ENCODE peak calls at places on chromosomes 4 and X, in six cellular contexts. One of them, this sample, is unnamed.

GRCh38 chr4:119337010-119337409 is 15.1 kb upstream of the FABP2 start:
- DNase-seq in H1: no peak
- DNase-seq in GM12892: no peak
- DNase-seq in GM12878: no peak
- DNase-seq in K562: no peak
- DNase-seq in SK-N-SH: no peak
- DNase-seq in this sample: no peak

GRCh38 chr4:133493776-133494175 is 344.7 kb downstream of the PCDH10 start:
- DNase-seq in GM12878: no peak
- DNase-seq in K562: no peak
- DNase-seq in GM12892: no peak
- DNase-seq in H1: no peak
- DNase-seq in SK-N-SH: no peak
- DNase-seq in this sample: no peak

GRCh38 chrX:51893931-51894696 is 691 bp downstream of the MAGED1 start:
- DNase-seq in SK-N-SH: peak; percentile 52
- DNase-seq in GM12878: no peak
- DNase-seq in K562: no peak
- DNase-seq in GM12892: no peak
- DNase-seq in H1: peak; percentile 50
- DNase-seq in this sample: no peak

GRCh38 chr4:186765138-186765537 is 41.5 kb upstream of the FAT1 start:
- DNase-seq in GM12878: no peak
- DNase-seq in GM12892: no peak
- DNase-seq in H1: peak; percentile 48
- DNase-seq in K562: peak; percentile 77
- DNase-seq in SK-N-SH: no peak
- DNase-seq in this sample: no peak

GRCh38 chr4:1058198-1058996 is 47.0 kb downstream of the FGFRL1 start:
- DNase-seq in GM12878: no peak
- DNase-seq in SK-N-SH: no peak
- DNase-seq in GM12892: no peak
- DNase-seq in K562: no peak
- DNase-seq in H1: no peak
- DNase-seq in this sample: no peak

GRCh38 chrX:148536961-148537360 is 36.5 kb downstream of the AFF2 start:
- DNase-seq in K562: no peak
- DNase-seq in H1: no peak
- DNase-seq in GM12878: no peak
- DNase-seq in SK-N-SH: no peak
- DNase-seq in GM12892: no peak
- DNase-seq in this sample: no peak

GRCh38 chr4:30553721-30554120 is 166.4 kb upstream of the PCDH7 start:
- DNase-seq in SK-N-SH: no peak
- DNase-seq in H1: no peak
- DNase-seq in GM12892: no peak
- DNase-seq in K562: no peak
- DNase-seq in GM12878: no peak
- DNase-seq in this sample: no peak

GRCh38 chr4:128979934-128980333 is 113.4 kb downstream of the SCLT1 start:
- DNase-seq in GM12878: no peak
- DNase-seq in GM12892: no peak
- DNase-seq in K562: peak; percentile 24
- DNase-seq in H1: no peak
- DNase-seq in SK-N-SH: peak; percentile 15
- DNase-seq in this sample: no peak

GRCh38 chrX:115393271-115393670 is 103.8 kb downstream of the LUZP4 start:
- DNase-seq in K562: no peak
- DNase-seq in GM12892: no peak
- DNase-seq in H1: no peak
- DNase-seq in GM12878: no peak
- DNase-seq in SK-N-SH: no peak
- DNase-seq in this sample: no peak

GRCh38 chr4:181475781-181476180 is 767.4 kb upstream of the TENM3 start:
- DNase-seq in H1: peak; percentile 49
- DNase-seq in GM12878: no peak
- DNase-seq in K562: no peak
- DNase-seq in SK-N-SH: no peak
- DNase-seq in GM12892: no peak
- DNase-seq in this sample: no peak

GRCh38 chr4:519885-520595 is 21.0 kb downstream of the PIGG start:
- DNase-seq in K562: no peak
- DNase-seq in H1: no peak
- DNase-seq in GM12878: no peak
- DNase-seq in SK-N-SH: no peak
- DNase-seq in GM12892: no peak
- DNase-seq in this sample: no peak

GRCh38 chrX:18422325-18422724 is 3.1 kb upstream of the CDKL5 start:
- DNase-seq in SK-N-SH: no peak
- DNase-seq in GM12878: no peak
- DNase-seq in H1: no peak
- DNase-seq in K562: no peak
- DNase-seq in GM12892: no peak
- DNase-seq in this sample: no peak

GRCh38 chr4:166941629-166942028 is 292.7 kb downstream of the SPOCK3 start:
- DNase-seq in GM12878: peak; percentile 7
- DNase-seq in K562: no peak
- DNase-seq in SK-N-SH: no peak
- DNase-seq in GM12892: no peak
- DNase-seq in H1: no peak
- DNase-seq in this sample: no peak

GRCh38 chrX:110081740-110082139 is 78.8 kb downstream of the TMEM164 start:
- DNase-seq in GM12878: no peak
- DNase-seq in GM12892: no peak
- DNase-seq in SK-N-SH: no peak
- DNase-seq in K562: no peak
- DNase-seq in H1: no peak
- DNase-seq in this sample: no peak

GRCh38 chrX:72475952-72476668 is 96.5 kb downstream of the HDAC8 start:
- DNase-seq in GM12892: no peak
- DNase-seq in GM12878: no peak
- DNase-seq in SK-N-SH: peak; percentile 23
- DNase-seq in K562: no peak
- DNase-seq in H1: no peak
- DNase-seq in this sample: no peak

GRCh38 chrX:1788300-1788911 is 173.5 kb downstream of the ASMT start:
- DNase-seq in H1: peak; percentile 26
- DNase-seq in K562: no peak
- DNase-seq in GM12892: no peak
- DNase-seq in GM12878: no peak
- DNase-seq in SK-N-SH: no peak
- DNase-seq in this sample: no peak

GRCh38 chrX:45508459-45508858 is 307.8 kb upstream of the DIPK2B start:
- DNase-seq in GM12892: no peak
- DNase-seq in GM12878: no peak
- DNase-seq in SK-N-SH: no peak
- DNase-seq in H1: no peak
- DNase-seq in K562: no peak
- DNase-seq in this sample: no peak

GRCh38 chrX:131895002-131895401 is 128.1 kb upstream of the STK26 start:
- DNase-seq in GM12892: no peak
- DNase-seq in SK-N-SH: no peak
- DNase-seq in H1: no peak
- DNase-seq in GM12878: no peak
- DNase-seq in K562: peak; percentile 58
- DNase-seq in this sample: no peak

GRCh38 chr4:153538408-153539057 is 72.4 kb downstream of the TMEM131L start:
- DNase-seq in K562: no peak
- DNase-seq in SK-N-SH: peak; percentile 61
- DNase-seq in H1: no peak
- DNase-seq in GM12892: no peak
- DNase-seq in GM12878: no peak
- DNase-seq in this sample: no peak

GRCh38 chr4:185369729-185370128 is 26.0 kb downstream of the LRP2BP start:
- DNase-seq in GM12878: no peak
- DNase-seq in H1: no peak
- DNase-seq in GM12892: no peak
- DNase-seq in SK-N-SH: no peak
- DNase-seq in K562: no peak
- DNase-seq in this sample: no peak

GRCh38 chrX:614136-614535 is 16.5 kb upstream of the SHOX start:
- DNase-seq in SK-N-SH: no peak
- DNase-seq in GM12892: no peak
- DNase-seq in GM12878: no peak
- DNase-seq in K562: no peak
- DNase-seq in H1: peak; percentile 32
- DNase-seq in this sample: no peak

GRCh38 chr4:87975466-87975865 is at the start of gene SPP1:
- DNase-seq in SK-N-SH: peak; percentile 43
- DNase-seq in H1: no peak
- DNase-seq in K562: no peak
- DNase-seq in GM12892: no peak
- DNase-seq in GM12878: no peak
- DNase-seq in this sample: no peak

GRCh38 chr4:78337216-78337615 is 214.4 kb upstream of the ANXA3 start:
- DNase-seq in SK-N-SH: no peak
- DNase-seq in H1: no peak
- DNase-seq in K562: no peak
- DNase-seq in GM12878: no peak
- DNase-seq in GM12892: no peak
- DNase-seq in this sample: no peak

GRCh38 chr4:3393171-3393570 is 48.6 kb upstream of the HGFAC start:
- DNase-seq in GM12892: no peak
- DNase-seq in SK-N-SH: no peak
- DNase-seq in K562: no peak
- DNase-seq in GM12878: no peak
- DNase-seq in H1: peak; percentile 33
- DNase-seq in this sample: no peak

GRCh38 chr4:136763844-136764446 is 768.3 kb downstream of the PCDH18 start:
- DNase-seq in H1: no peak
- DNase-seq in GM12892: no peak
- DNase-seq in K562: no peak
- DNase-seq in SK-N-SH: no peak
- DNase-seq in GM12878: no peak
- DNase-seq in this sample: no peak

GRCh38 chr4:69855822-69856221 is 4.1 kb downstream of the SULT1E1 start:
- DNase-seq in GM12878: no peak
- DNase-seq in H1: no peak
- DNase-seq in K562: no peak
- DNase-seq in SK-N-SH: no peak
- DNase-seq in GM12892: no peak
- DNase-seq in this sample: no peak

GRCh38 chr4:70734168-70734954 is 12.6 kb downstream of the RUFY3 start:
- DNase-seq in K562: no peak
- DNase-seq in GM12892: peak; percentile 36
- DNase-seq in SK-N-SH: no peak
- DNase-seq in GM12878: peak; percentile 74
- DNase-seq in H1: no peak
- DNase-seq in this sample: peak; percentile 25

DNA sequence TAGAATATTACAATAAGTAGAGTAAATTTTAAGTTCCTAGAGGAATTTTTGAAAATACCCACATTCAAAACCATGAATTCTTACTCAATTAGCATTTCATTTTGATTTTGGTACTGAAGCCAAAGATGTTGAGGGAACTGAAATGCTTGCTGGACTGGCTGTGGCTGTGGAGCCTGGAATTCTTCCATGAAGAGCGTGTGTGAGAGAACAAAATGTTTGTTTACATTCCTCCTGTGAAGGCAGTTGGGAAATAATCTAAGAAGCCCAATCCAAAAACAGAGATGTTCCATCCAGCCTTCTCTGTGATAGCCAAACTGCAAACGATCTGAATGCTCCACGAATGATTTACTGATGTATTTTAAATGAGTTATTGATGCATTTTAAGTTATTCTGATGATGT is 3.8 kb upstream of the ADH1B start:
- DNase-seq in SK-N-SH: no peak
- DNase-seq in H1: no peak
- DNase-seq in K562: no peak
- DNase-seq in GM12892: no peak
- DNase-seq in GM12878: no peak
- DNase-seq in this sample: no peak
- TF ChIP-seq TAF1 in SK-N-SH: no peak
- TF ChIP-seq TAF1 in H1: no peak
- TF ChIP-seq TAF1 in K562: no peak
- TF ChIP-seq TAF1 in GM12892: no peak
- TF ChIP-seq TAF1 in GM12878: no peak
- TF ChIP-seq TAF1 in this sample: no peak

GRCh38 chr4:98642991-98643426 is 15.4 kb downstream of the TSPAN5 start:
- DNase-seq in GM12878: no peak
- DNase-seq in H1: no peak
- DNase-seq in K562: no peak
- DNase-seq in GM12892: no peak
- DNase-seq in SK-N-SH: no peak
- DNase-seq in this sample: no peak
- TF ChIP-seq POLR2AphosphoS5 in GM12878: no peak
- TF ChIP-seq POLR2AphosphoS5 in H1: no peak
- TF ChIP-seq POLR2AphosphoS5 in K562: no peak
- TF ChIP-seq POLR2AphosphoS5 in GM12892: no peak
- TF ChIP-seq POLR2AphosphoS5 in SK-N-SH: no peak
- TF ChIP-seq POLR2AphosphoS5 in this sample: no peak

GRCh38 chrX:12615061-12615460 is 176.2 kb upstream of the PRPS2 start:
- DNase-seq in GM12878: no peak
- DNase-seq in H1: no peak
- DNase-seq in K562: no peak
- DNase-seq in SK-N-SH: no peak
- DNase-seq in GM12892: no peak
- DNase-seq in this sample: no peak

GRCh38 chrX:12617241-12617640 is 174.0 kb upstream of the PRPS2 start:
- DNase-seq in GM12878: no peak
- DNase-seq in H1: no peak
- DNase-seq in GM12892: no peak
- DNase-seq in K562: no peak
- DNase-seq in SK-N-SH: no peak
- DNase-seq in this sample: no peak

GRCh38 chrX:12610079-12610478 is 181.1 kb upstream of the PRPS2 start:
- DNase-seq in GM12892: no peak
- DNase-seq in H1: no peak
- DNase-seq in K562: no peak
- DNase-seq in SK-N-SH: no peak
- DNase-seq in GM12878: no peak
- DNase-seq in this sample: no peak

GRCh38 chrX:12614266-12614665 is 176.9 kb upstream of the PRPS2 start:
- DNase-seq in SK-N-SH: no peak
- DNase-seq in GM12892: no peak
- DNase-seq in K562: no peak
- DNase-seq in H1: no peak
- DNase-seq in GM12878: no peak
- DNase-seq in this sample: no peak

GRCh38 chrX:12611471-12611870 is 179.7 kb upstream of the PRPS2 start:
- DNase-seq in GM12892: no peak
- DNase-seq in H1: no peak
- DNase-seq in SK-N-SH: no peak
- DNase-seq in K562: no peak
- DNase-seq in GM12878: no peak
- DNase-seq in this sample: no peak
- TF ChIP-seq TAF1 in GM12892: no peak
- TF ChIP-seq TAF1 in H1: no peak
- TF ChIP-seq TAF1 in SK-N-SH: no peak
- TF ChIP-seq TAF1 in K562: no peak
- TF ChIP-seq TAF1 in GM12878: no peak
- TF ChIP-seq TAF1 in this sample: no peak

DNA sequence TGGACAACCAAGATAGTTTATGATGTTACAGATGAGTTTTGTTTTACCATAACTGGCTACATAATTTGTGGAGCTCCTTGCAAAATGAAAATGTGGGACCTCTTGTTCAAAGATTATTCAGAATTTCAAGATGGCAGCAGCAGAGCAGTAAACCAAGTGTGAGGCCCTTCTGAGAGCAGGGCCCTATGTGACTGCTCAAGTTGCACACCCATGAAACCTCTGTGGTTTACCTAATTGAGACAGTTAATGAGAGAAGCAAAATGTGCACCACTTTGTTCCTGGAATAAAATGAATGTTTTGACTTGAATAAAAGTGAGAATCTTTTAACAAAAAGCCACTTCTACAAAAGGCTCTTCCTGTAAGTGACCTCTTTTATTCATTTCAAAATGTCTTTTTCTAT is 519.2 kb downstream of the RPA4 start:
- DNase-seq in K562: no peak
- DNase-seq in H1: no peak
- DNase-seq in SK-N-SH: no peak
- DNase-seq in GM12892: no peak
- DNase-seq in GM12878: no peak
- DNase-seq in this sample: no peak
- TF ChIP-seq POLR2AphosphoS5 in K562: no peak
- TF ChIP-seq POLR2AphosphoS5 in H1: no peak
- TF ChIP-seq POLR2AphosphoS5 in SK-N-SH: no peak
- TF ChIP-seq POLR2AphosphoS5 in GM12892: no peak
- TF ChIP-seq POLR2AphosphoS5 in GM12878: no peak
- TF ChIP-seq POLR2AphosphoS5 in this sample: no peak